ENCODE peak calls at places on chromosomes 5 and 9, in four cellular contexts. One of them, this sample, is unnamed.

GRCh38 chr5:89929173-89929572 is 480.4 kb downstream of the CETN3 start:
- DNase-seq in cardiac muscle cell: peak; percentile 12
- DNase-seq in prostate gland: no peak
- DNase-seq in NCI-H2029 treated with DMSO at 0.1 percent for 48 hours: no peak
- DNase-seq in this sample: no peak

GRCh38 chr5:18797241-18797640 is 1163.0 kb downstream of the TAF11L14 start:
- DNase-seq in prostate gland: no peak
- DNase-seq in NCI-H2029 treated with DMSO at 0.1 percent for 48 hours: no peak
- DNase-seq in cardiac muscle cell: no peak
- DNase-seq in this sample: no peak

GRCh38 chr5:149646564-149646963 is 65.3 kb downstream of the ARHGEF37 start:
- DNase-seq in cardiac muscle cell: no peak
- DNase-seq in NCI-H2029 treated with DMSO at 0.1 percent for 48 hours: no peak
- DNase-seq in prostate gland: no peak
- DNase-seq in this sample: peak; percentile 6

GRCh38 chr9:76215066-76215465 is 179.2 kb downstream of the RFK start:
- DNase-seq in prostate gland: no peak
- DNase-seq in NCI-H2029 treated with DMSO at 0.1 percent for 48 hours: no peak
- DNase-seq in cardiac muscle cell: peak; percentile 52
- DNase-seq in this sample: no peak

GRCh38 chr9:106296426-106296825 is 566.5 kb upstream of the ZNF462 start:
- DNase-seq in prostate gland: no peak
- DNase-seq in NCI-H2029 treated with DMSO at 0.1 percent for 48 hours: no peak
- DNase-seq in cardiac muscle cell: no peak
- DNase-seq in this sample: no peak

GRCh38 chr5:150161242-150162141 is 5.1 kb upstream of the CDX1 start:
- DNase-seq in NCI-H2029 treated with DMSO at 0.1 percent for 48 hours: peak; percentile 30
- DNase-seq in prostate gland: peak; percentile 52
- DNase-seq in cardiac muscle cell: peak; percentile 79
- DNase-seq in this sample: no peak

GRCh38 chr5:86896916-86897315 is 279.2 kb downstream of the COX7C start:
- DNase-seq in cardiac muscle cell: no peak
- DNase-seq in prostate gland: no peak
- DNase-seq in NCI-H2029 treated with DMSO at 0.1 percent for 48 hours: no peak
- DNase-seq in this sample: no peak

GRCh38 chr5:139769477-139769876 is 26.1 kb upstream of the PSD2 start:
- DNase-seq in NCI-H2029 treated with DMSO at 0.1 percent for 48 hours: no peak
- DNase-seq in prostate gland: no peak
- DNase-seq in cardiac muscle cell: no peak
- DNase-seq in this sample: no peak

This sample was measured in DMS79 treated with DMSO at 0.1 percent for 48 hours.